ENCODE peak calls at places on chromosomes 6 and 20, in eight cellular contexts. One of them, this sample, is unnamed.

GRCh38 chr6:144304223-144304848 is 19.2 kb downstream of the UTRN start:
- DNase-seq in lower lobe of right lung: no peak
- DNase-seq in fibroblast of the conjunctiva: no peak
- DNase-seq in astrocyte of the spinal cord: no peak
- DNase-seq in ureter: no peak
- DNase-seq in GM20000: no peak
- DNase-seq in colonic mucosa: no peak
- DNase-seq in iris pigment epithelial cell: no peak
- DNase-seq in this sample: no peak

GRCh38 chr20:58125726-58126125 is 102.7 kb downstream of the ANKRD60 start:
- DNase-seq in lower lobe of right lung: no peak
- DNase-seq in fibroblast of the conjunctiva: no peak
- DNase-seq in astrocyte of the spinal cord: no peak
- DNase-seq in ureter: no peak
- DNase-seq in GM20000: no peak
- DNase-seq in colonic mucosa: no peak
- DNase-seq in iris pigment epithelial cell: no peak
- DNase-seq in this sample: no peak

GRCh38 chr6:144920391-144920983 is 635.4 kb downstream of the UTRN start:
- DNase-seq in lower lobe of right lung: no peak
- DNase-seq in fibroblast of the conjunctiva: no peak
- DNase-seq in astrocyte of the spinal cord: no peak
- DNase-seq in ureter: no peak
- DNase-seq in GM20000: no peak
- DNase-seq in colonic mucosa: no peak
- DNase-seq in iris pigment epithelial cell: no peak
- DNase-seq in this sample: peak

GRCh38 chr6:155599571-155599970 is 143.9 kb upstream of the NOX3 start:
- DNase-seq in lower lobe of right lung: no peak
- DNase-seq in fibroblast of the conjunctiva: no peak
- DNase-seq in astrocyte of the spinal cord: no peak
- DNase-seq in ureter: no peak
- DNase-seq in GM20000: no peak
- DNase-seq in colonic mucosa: no peak
- DNase-seq in iris pigment epithelial cell: no peak
- DNase-seq in this sample: no peak

GRCh38 chr6:30678964-30679726 is 6.3 kb upstream of the DHX16 start:
- DNase-seq in lower lobe of right lung: peak
- DNase-seq in fibroblast of the conjunctiva: peak
- DNase-seq in astrocyte of the spinal cord: peak
- DNase-seq in ureter: peak
- DNase-seq in GM20000: peak
- DNase-seq in colonic mucosa: peak
- DNase-seq in iris pigment epithelial cell: peak
- DNase-seq in this sample: peak

GRCh38 chr20:53040678-53041674 is 68.8 kb downstream of the TSHZ2 start:
- DNase-seq in lower lobe of right lung: no peak
- DNase-seq in fibroblast of the conjunctiva: peak
- DNase-seq in astrocyte of the spinal cord: no peak
- DNase-seq in ureter: peak
- DNase-seq in GM20000: no peak
- DNase-seq in colonic mucosa: peak
- DNase-seq in iris pigment epithelial cell: no peak
- DNase-seq in this sample: no peak

GRCh38 chr20:62451156-62451767 is 23.9 kb upstream of the RBBP8NL start:
- DNase-seq in lower lobe of right lung: no peak
- DNase-seq in fibroblast of the conjunctiva: no peak
- DNase-seq in astrocyte of the spinal cord: no peak
- DNase-seq in ureter: no peak
- DNase-seq in GM20000: no peak
- DNase-seq in colonic mucosa: no peak
- DNase-seq in iris pigment epithelial cell: no peak
- DNase-seq in this sample: no peak

GRCh38 chr6:127959869-127960268 is 59.0 kb upstream of the THEMIS start:
- DNase-seq in lower lobe of right lung: no peak
- DNase-seq in fibroblast of the conjunctiva: no peak
- DNase-seq in astrocyte of the spinal cord: no peak
- DNase-seq in ureter: no peak
- DNase-seq in GM20000: no peak
- DNase-seq in colonic mucosa: no peak
- DNase-seq in iris pigment epithelial cell: no peak
- DNase-seq in this sample: no peak

GRCh38 chr6:6751615-6752014 is 163.1 kb downstream of the LY86 start:
- DNase-seq in lower lobe of right lung: peak
- DNase-seq in fibroblast of the conjunctiva: no peak
- DNase-seq in astrocyte of the spinal cord: no peak
- DNase-seq in ureter: peak
- DNase-seq in GM20000: no peak
- DNase-seq in colonic mucosa: peak
- DNase-seq in iris pigment epithelial cell: no peak
- DNase-seq in this sample: no peak

GRCh38 chr6:56339524-56339923 is 92.1 kb upstream of the COL21A1 start:
- DNase-seq in lower lobe of right lung: no peak
- DNase-seq in fibroblast of the conjunctiva: no peak
- DNase-seq in astrocyte of the spinal cord: no peak
- DNase-seq in ureter: no peak
- DNase-seq in GM20000: no peak
- DNase-seq in colonic mucosa: no peak
- DNase-seq in iris pigment epithelial cell: no peak
- DNase-seq in this sample: no peak

GRCh38 chr20:35487479-35487878 is 32.1 kb downstream of the CEP250 start:
- DNase-seq in lower lobe of right lung: no peak
- DNase-seq in fibroblast of the conjunctiva: no peak
- DNase-seq in astrocyte of the spinal cord: no peak
- DNase-seq in ureter: no peak
- DNase-seq in GM20000: no peak
- DNase-seq in colonic mucosa: no peak
- DNase-seq in iris pigment epithelial cell: no peak
- DNase-seq in this sample: no peak

GRCh38 chr6:103327079-103327478 is 1532.6 kb downstream of the HACE1 start:
- DNase-seq in lower lobe of right lung: no peak
- DNase-seq in fibroblast of the conjunctiva: no peak
- DNase-seq in astrocyte of the spinal cord: no peak
- DNase-seq in ureter: no peak
- DNase-seq in GM20000: no peak
- DNase-seq in colonic mucosa: no peak
- DNase-seq in iris pigment epithelial cell: no peak
- DNase-seq in this sample: no peak